ENCODE peak calls at places on chromosomes 11 and 22, in five cellular contexts. A is nephron progenitor cell; Y is tibial nerve; G is GM06990; R is CD4-positive, alpha-beta T cell. J is an unnamed sample.

GRCh38 chr11:69121621-69122336 is 34.0 kb upstream of the SMIM38 start:
- DNase-seq in Y (no peak), A (no peak), R (no peak), G (no peak), J (no peak)

GRCh38 chr11:3000032-3000961 is 8.2 kb upstream of the NAP1L4 start:
- DNase-seq in Y (no peak), A (no peak), R (no peak), G (no peak), J (no peak)

GRCh38 chr22:49676783-49677494 is 150.7 kb downstream of the BRD1 start:
- DNase-seq in Y (no peak), A (no peak), R (peak), G (no peak), J (peak)

GRCh38 chr11:32602657-32603410 is 19.2 kb downstream of the EIF3M start:
- DNase-seq in Y (no peak), R (no peak), A (no peak), G (no peak), J (no peak)

GRCh38 chr11:20707876-20708275 is 38.5 kb downstream of the NELL1 start:
- DNase-seq in Y (no peak), R (no peak), G (no peak), A (no peak), J (no peak)

GRCh38 chr11:114377612-114378267 is 22.6 kb downstream of the C11orf71 start:
- DNase-seq in G (no peak), R (no peak), A (no peak), Y (no peak), J (no peak)

GRCh38 chr11:2839395-2839941 is 46.1 kb downstream of the CDKN1C start:
- DNase-seq in Y (no peak), R (no peak), A (no peak), G (no peak), J (no peak)

GRCh38 chr11:129167315-129167714 is 24.8 kb downstream of the ARHGAP32 start:
- DNase-seq in R (no peak), A (no peak), Y (no peak), G (no peak), J (no peak)

GRCh38 chr22:26561756-26562417 is 28.0 kb downstream of the TPST2 start:
- DNase-seq in Y (no peak), G (no peak), R (no peak), A (no peak), J (no peak)

GRCh38 chr22:49968313-49968830 is 7.8 kb downstream of the PIM3 start:
- DNase-seq in R (peak), G (peak), Y (no peak), A (no peak), J (peak)

GRCh38 chr11:60193687-60194433 is 11.0 kb upstream of the MS4A6A start:
- DNase-seq in G (peak), A (peak), Y (peak), R (peak), J (peak)

GRCh38 chr11:70381872-70382842 is 16.2 kb upstream of the CTTN start:
- DNase-seq in Y (no peak), R (no peak), A (no peak), G (no peak), J (no peak)

GRCh38 chr22:43474161-43475101 is 62.6 kb downstream of the MPPED1 start:
- DNase-seq in A (peak), R (no peak), Y (no peak), G (no peak), J (no peak)

GRCh38 chr11:68050371-68050841 is 11.6 kb downstream of the TCIRG1 start:
- DNase-seq in R (peak), A (no peak), G (no peak), Y (no peak), J (no peak)

GRCh38 chr11:62671272-62671603 is 235 bp upstream of the UQCC3 start:
- DNase-seq in Y (no peak), A (no peak), G (no peak), R (no peak), J (no peak)

GRCh38 chr22:35921777-35922176 is 106.8 kb downstream of the RBFOX2 start:
- DNase-seq in A (peak), R (no peak), Y (peak), G (no peak), J (no peak)

GRCh38 chr22:39710380-39711117 is 140.0 kb downstream of the CACNA1I start:
- DNase-seq in Y (peak), G (no peak), R (no peak), A (no peak), J (no peak)

GRCh38 chr11:106670069-106670468 is 348.2 kb downstream of the GUCY1A2 start:
- DNase-seq in A (no peak), Y (no peak), R (no peak), G (no peak), J (no peak)

GRCh38 chr11:106208795-106209194 is 131.3 kb downstream of the AASDHPPT start:
- DNase-seq in A (no peak), G (no peak), R (no peak), Y (no peak), J (no peak)

GRCh38 chr11:94602430-94603372 is 35.5 kb downstream of the PIWIL4 start:
- DNase-seq in Y (peak), R (peak), G (peak), A (no peak), J (no peak)

GRCh38 chr11:81802591-81802990 is 931.1 kb downstream of the FAM181B start:
- DNase-seq in R (no peak), A (no peak), G (no peak), Y (no peak), J (no peak)

GRCh38 chr11:67374571-67375276 is 1.3 kb upstream of the CLCF1 start:
- DNase-seq in A (no peak), G (no peak), Y (no peak), R (no peak), J (no peak)

GRCh38 chr11:126189109-126189929 is 22.1 kb downstream of the RPUSD4 start:
- DNase-seq in R (no peak), G (peak), Y (no peak), A (no peak), J (no peak)

GRCh38 chr11:66543263-66544107 is 2.4 kb downstream of the ZDHHC24 start:
- DNase-seq in G (peak), Y (no peak), R (peak), A (peak), J (no peak)

GRCh38 chr22:44197271-44197670 is 16.5 kb downstream of the PARVG start:
- DNase-seq in Y (no peak), G (no peak), A (no peak), R (no peak), J (no peak)

GRCh38 chr22:17867160-17867785 is 93.0 kb upstream of the BID start:
- DNase-seq in A (no peak), G (no peak), R (no peak), Y (no peak), J (no peak)

GRCh38 chr22:42270178-42270511 is 308 bp downstream of the TCF20 start:
- DNase-seq in Y (no peak), G (no peak), R (peak), A (no peak), J (no peak)

GRCh38 chr22:38107692-38108515 is 2.6 kb downstream of the BAIAP2L2 start:
- DNase-seq in R (no peak), A (no peak), G (no peak), Y (no peak), J (no peak)

GRCh38 chr22:42621505-42622002 is 6.9 kb upstream of the POLDIP3 start:
- DNase-seq in G (peak), Y (peak), A (peak), R (peak), J (no peak)

GRCh38 chr11:81658722-81659121 is 1074.9 kb downstream of the FAM181B start:
- DNase-seq in G (no peak), R (no peak), Y (no peak), A (peak), J (no peak)

GRCh38 chr11:8971917-8972316 is 7.7 kb upstream of the TMEM9B start:
- DNase-seq in G (no peak), R (no peak), Y (no peak), A (no peak), J (no peak)

GRCh38 chr11:85809191-85809590 is 1.8 kb downstream of the SYTL2 start:
- DNase-seq in R (no peak), A (no peak), Y (no peak), G (no peak), J (no peak)

GRCh38 chr11:7348432-7349298 is 97.0 kb downstream of the SYT9 start:
- DNase-seq in A (peak), Y (no peak), G (no peak), R (no peak), J (no peak)

GRCh38 chr11:102833731-102834130 is 9.7 kb downstream of the MMP3 start:
- DNase-seq in R (no peak), G (no peak), A (no peak), Y (no peak), J (no peak)

GRCh38 chr11:34259087-34259486 is 98.7 kb downstream of the ABTB2 start:
- DNase-seq in G (no peak), Y (no peak), R (no peak), A (no peak), J (no peak)

GRCh38 chr11:76391811-76392475 is 10.8 kb downstream of the GVQW3 start:
- DNase-seq in G (no peak), R (no peak), Y (no peak), A (no peak), J (no peak)

GRCh38 chr11:76394411-76394810 is 13.3 kb downstream of the GVQW3 start:
- DNase-seq in Y (no peak), G (no peak), R (no peak), A (no peak), J (no peak)

GRCh38 chr11:76395296-76395695 is 14.2 kb downstream of the GVQW3 start:
- DNase-seq in G (no peak), A (no peak), R (no peak), Y (no peak), J (no peak)

GRCh38 chr11:76391039-76391438 is 9.9 kb downstream of the GVQW3 start:
- DNase-seq in G (no peak), Y (no peak), A (no peak), R (no peak), J (no peak)

DNA sequence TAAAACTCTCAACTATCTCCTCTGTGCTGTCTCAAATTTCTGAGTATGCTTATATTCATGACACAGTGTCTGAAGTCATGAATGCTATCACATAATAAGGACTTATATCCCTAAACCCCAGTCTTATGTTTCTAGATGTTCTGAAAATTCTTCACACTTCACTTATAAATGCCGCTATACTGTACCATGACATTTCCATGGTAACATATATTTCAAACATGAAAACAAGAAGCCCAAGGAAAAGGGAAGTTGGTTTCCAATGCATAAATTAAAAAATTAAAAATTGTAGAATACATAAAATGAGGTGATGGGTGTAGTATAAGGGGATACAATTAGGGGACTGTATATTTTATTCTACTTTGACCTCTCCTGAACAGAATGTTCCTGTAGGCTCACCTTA is 11.8 kb downstream of the GVQW3 start:
- DNase-seq in Y (no peak), R (no peak), A (no peak), G (no peak), J (no peak)
- TF ChIP-seq CTCF in Y (no peak), R (no peak), A (no peak), G (no peak), J (no peak)

DNA sequence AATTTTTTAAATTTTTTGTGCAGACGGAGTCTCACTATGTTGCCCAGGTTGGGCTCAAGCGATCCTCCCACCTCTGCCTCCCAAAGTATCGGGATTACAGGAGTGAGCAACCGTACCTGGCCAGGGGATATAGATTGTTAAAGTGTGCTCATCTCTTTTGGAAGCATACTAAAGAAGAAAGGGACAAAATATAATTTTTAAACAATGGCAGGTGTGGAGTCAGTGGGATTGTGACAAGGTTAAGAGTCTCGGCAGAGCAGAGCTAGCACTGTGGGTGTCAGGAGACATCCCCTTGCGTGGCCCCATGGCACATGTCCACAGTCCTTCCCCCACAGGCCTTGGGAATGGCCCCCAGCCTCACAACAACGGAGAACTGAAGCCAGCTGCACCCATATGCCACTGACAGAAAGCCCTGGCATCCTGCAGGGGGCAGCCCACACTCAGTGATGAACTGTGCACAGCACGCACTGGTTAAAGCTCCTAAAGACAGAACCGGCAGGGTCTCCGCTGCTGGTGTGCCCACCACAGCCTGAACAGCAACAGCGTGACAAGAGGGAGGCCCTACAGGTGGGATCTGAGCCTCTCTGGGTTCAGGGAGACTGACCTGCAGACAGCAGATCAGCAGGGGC is 29.9 kb downstream of the SERPIND1 start:
- DNase-seq in Y (no peak), R (peak), G (no peak), A (peak), J (no peak)
- TF ChIP-seq CTCF in Y (peak), R (peak), G (peak), A (peak), J (no peak)

DNA sequence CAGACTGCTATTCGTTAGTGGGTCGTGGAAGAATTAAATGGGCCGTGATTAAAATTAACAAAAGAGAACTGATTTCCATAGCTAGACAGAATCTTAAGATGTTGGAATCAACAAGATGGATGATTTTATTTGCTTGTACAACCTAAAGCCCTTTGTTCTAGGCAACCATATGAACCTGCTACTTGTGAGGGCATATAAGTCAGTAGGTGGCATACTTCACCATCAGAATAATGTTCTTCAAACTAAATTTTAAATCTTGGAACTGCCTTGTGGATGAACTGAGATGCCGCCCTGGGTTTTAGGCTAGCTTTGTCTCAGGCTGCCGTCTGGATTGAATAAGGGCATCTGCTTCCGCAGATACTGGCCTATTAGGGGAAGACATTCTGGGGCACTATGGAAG is 40.9 kb downstream of the CSRP3 start:
- DNase-seq in R (no peak), A (no peak), Y (no peak), G (no peak), J (no peak)
- TF ChIP-seq CTCF in R (no peak), A (no peak), Y (no peak), G (no peak), J (no peak)

DNA sequence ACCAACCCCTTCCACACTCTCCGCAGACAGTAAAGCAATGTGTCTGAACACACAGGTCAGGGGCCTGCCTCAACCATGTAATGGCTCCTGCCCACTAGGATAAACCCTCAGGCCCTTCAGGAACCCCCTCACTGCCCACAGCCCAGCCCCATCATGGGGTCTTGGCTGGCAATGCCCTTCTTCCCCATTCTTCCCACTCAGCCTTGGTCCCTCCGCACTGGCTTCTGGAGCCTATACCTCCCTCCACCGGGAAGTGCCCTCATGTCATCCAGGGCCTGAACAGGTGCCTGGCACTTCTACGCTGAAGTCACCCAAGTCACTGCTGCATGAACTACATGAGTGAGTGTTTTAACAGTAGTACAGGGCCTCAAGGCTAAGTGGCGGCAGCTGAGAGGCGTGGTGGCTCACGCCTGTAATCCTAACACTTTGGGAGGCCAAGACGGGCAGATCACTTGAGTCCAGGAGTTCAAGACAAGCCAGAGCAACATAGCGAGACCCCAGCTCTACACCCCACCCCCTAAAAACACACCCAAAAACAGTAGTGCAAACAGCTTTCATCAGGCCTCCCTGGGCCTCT is 74.8 kb upstream of the PITPNB start:
- DNase-seq in A (no peak), R (peak), Y (no peak), G (no peak), J (no peak)
- TF ChIP-seq CTCF in A (no peak), R (no peak), Y (no peak), G (no peak), J (no peak)

DNA sequence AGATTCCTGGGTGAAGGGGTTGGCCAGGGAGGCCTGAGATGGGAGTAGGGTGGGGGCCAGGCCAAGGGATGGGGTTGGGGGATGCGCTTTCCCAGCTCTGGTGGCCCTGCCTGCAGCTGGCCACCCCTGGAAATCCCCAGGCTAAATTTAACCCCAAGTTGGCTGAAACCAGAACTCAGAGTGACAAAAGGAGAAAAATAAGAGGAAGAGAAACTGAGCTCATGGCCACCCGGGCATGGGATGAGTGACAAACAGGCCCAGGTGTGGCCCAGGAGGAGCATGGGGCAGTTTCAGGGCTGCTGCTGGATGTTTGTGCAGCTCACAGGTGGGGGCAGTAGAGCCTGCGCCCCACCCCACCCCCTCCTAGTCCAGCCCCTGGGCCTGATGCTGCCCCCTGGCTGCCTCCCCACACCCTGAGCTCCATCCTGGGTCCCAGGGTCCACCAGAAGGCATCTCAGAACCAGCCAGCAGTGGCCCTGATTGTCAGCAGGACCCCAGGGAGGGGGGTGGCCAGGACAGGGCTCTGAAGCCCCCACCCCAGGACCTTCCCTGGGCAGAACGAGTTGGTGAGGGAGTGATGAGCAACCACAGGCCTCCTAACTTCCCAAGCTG is 48.0 kb downstream of the IGLL5 start:
- DNase-seq in Y (no peak), A (no peak), R (no peak), G (peak), J (no peak)
- TF ChIP-seq CTCF in Y (no peak), A (no peak), R (no peak), G (peak), J (no peak)

GRCh38 chr11:46521947-46522681 is 71.7 kb downstream of the AMBRA1 start:
- DNase-seq in G (no peak), R (no peak), A (no peak), Y (no peak), J (no peak)
- TF ChIP-seq CTCF in G (peak), R (no peak), A (peak), Y (no peak), J (no peak)

GRCh38 chr11:116357769-116358544 is 414.8 kb downstream of the BUD13 start:
- DNase-seq in A (peak), R (no peak), Y (no peak), G (peak), J (no peak)
- TF ChIP-seq CTCF in A (peak), R (no peak), Y (peak), G (peak), J (no peak)

DNA sequence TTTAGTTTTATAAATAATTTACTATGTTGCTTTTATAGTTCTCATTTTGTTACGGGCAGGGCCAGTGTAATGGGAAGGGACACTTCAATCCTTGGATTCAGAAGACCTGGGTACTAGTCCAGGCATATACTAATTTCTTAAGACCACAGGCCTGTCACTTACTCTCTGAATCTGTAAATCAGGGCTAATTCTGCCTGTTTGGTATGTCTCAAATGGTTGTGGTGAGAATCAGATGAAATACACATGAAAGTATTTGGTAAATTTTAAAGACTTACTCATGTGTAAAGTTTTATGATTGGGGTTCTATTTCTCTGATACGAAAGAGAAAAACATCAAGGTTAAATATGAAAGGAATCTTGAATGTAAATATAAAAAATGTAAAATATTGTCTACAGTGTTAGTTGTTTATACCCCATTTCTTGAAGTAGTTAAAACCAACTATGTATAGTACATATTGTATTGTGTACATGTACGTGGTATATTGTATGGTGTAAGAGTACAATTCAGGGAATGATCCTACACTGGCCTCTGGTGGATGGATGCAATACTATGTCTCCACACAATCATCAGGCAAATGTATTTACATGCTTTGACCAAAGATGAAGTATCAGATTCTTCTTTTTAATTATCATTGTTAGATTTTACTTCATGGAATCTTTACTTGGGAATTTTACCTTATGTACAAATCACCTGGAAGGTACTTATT is 24.5 kb upstream of the RAG2 start:
- DNase-seq in R (no peak), G (no peak), Y (no peak), A (no peak), J (no peak)
- TF ChIP-seq CTCF in R (no peak), G (peak), Y (no peak), A (peak), J (no peak)

DNA sequence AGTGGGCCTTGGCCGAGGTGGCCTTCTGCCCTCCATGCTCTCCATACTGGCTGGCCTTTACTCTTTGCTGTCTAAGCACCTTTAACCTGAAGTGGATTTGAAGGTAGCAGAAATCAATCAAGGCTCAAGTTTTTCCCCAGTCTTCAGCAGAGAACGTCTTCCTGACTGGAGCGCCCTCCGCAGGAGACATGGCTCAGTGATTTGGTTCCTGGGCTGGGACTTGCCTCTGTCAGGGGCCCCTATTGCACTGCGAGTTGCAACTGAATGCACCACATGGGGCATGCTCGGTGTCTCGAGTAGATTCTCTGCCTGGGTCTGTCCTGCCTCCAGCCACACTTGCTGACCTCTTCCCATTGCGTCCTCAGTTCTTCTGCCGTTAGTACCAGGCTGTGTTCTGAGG is 79.6 kb downstream of the BMAL1 start:
- DNase-seq in R (no peak), A (no peak), Y (no peak), G (no peak), J (no peak)
- TF ChIP-seq CTCF in R (no peak), A (no peak), Y (no peak), G (no peak), J (no peak)